ENCODE peak calls at places on chromosomes 2 and 18, in seven cellular contexts. K, J, B, H, O, Q and W are unnamed samples.

GRCh38 chr2:86072271-86072858 is 33.3 kb downstream of the POLR1A start:
- DNase-seq in O (no peak), K (no peak), B (peak), Q (no peak), J (no peak), H (no peak), W (no peak)

GRCh38 chr2:44075536-44075935 is 79.7 kb upstream of the LRPPRC start:
- DNase-seq in H (no peak), O (peak), K (no peak), B (peak), J (peak), Q (no peak), W (no peak)

GRCh38 chr2:71379086-71379485 is 47.5 kb downstream of the ZNF638 start:
- DNase-seq in J (no peak), O (peak), K (no peak), B (peak), Q (no peak), H (peak), W (peak)

GRCh38 chr2:142533083-142533482 is 344.4 kb upstream of the KYNU start:
- DNase-seq in Q (no peak), B (peak), K (no peak), J (no peak), O (no peak), H (no peak), W (no peak)

GRCh38 chr2:130251865-130252620 is 53.8 kb upstream of the TUBA3E start:
- DNase-seq in K (no peak), B (no peak), J (no peak), H (no peak), Q (no peak), O (no peak), W (no peak)

GRCh38 chr2:95348609-95349567 is 51.7 kb downstream of the KCNIP3 start:
- DNase-seq in Q (no peak), K (no peak), J (no peak), O (no peak), H (no peak), B (peak), W (no peak)

GRCh38 chr2:41400057-41400665 is 647.7 kb upstream of the PKDCC start:
- DNase-seq in O (no peak), Q (peak), K (no peak), H (no peak), J (no peak), B (peak), W (peak)

GRCh38 chr2:84424152-84424551 is 34.9 kb downstream of the SUCLG1 start:
- DNase-seq in H (no peak), O (no peak), Q (peak), B (peak), K (no peak), J (no peak), W (no peak)

GRCh38 chr2:142495141-142495540 is 364.3 kb upstream of the LRP1B start:
- DNase-seq in B (no peak), K (no peak), H (no peak), Q (no peak), J (no peak), O (no peak), W (no peak)

GRCh38 chr2:157182834-157183396 is 74.6 kb upstream of the GALNT5 start:
- DNase-seq in H (peak), O (peak), Q (no peak), B (peak), J (no peak), K (no peak), W (peak)

GRCh38 chr2:174573621-174574081 is 24.0 kb downstream of the WIPF1 start:
- DNase-seq in J (no peak), H (no peak), Q (no peak), B (no peak), K (no peak), O (no peak), W (peak)

GRCh38 chr18:6775237-6775636 is 45.7 kb downstream of the ARHGAP28 start:
- DNase-seq in B (no peak), H (no peak), J (no peak), K (no peak), Q (no peak), O (no peak), W (no peak)

GRCh38 chr2:66587216-66587615 is 152.3 kb downstream of the MEIS1 start:
- DNase-seq in J (no peak), B (no peak), O (no peak), K (no peak), H (no peak), Q (peak), W (no peak)

GRCh38 chr2:216109962-216110614 is 940 bp downstream of the XRCC5 start:
- DNase-seq in B (peak), K (no peak), J (no peak), O (peak), Q (peak), H (no peak), W (no peak)

GRCh38 chr2:144650886-144651285 is 131.0 kb upstream of the ZEB2 start:
- DNase-seq in B (no peak), Q (peak), O (peak), H (no peak), J (no peak), K (no peak), W (no peak)

GRCh38 chr2:1802046-1802445 is 57.7 kb upstream of the PXDN start:
- DNase-seq in O (no peak), J (no peak), Q (no peak), K (no peak), B (no peak), H (no peak), W (no peak)

GRCh38 chr2:48420512-48421197 is 109.3 kb upstream of the STON1 start:
- DNase-seq in J (peak), O (peak), K (peak), Q (peak), H (peak), B (peak), W (peak)

GRCh38 chr18:58545338-58546096 is 83.4 kb downstream of the ALPK2 start:
- DNase-seq in Q (no peak), H (no peak), O (no peak), K (no peak), J (no peak), B (no peak), W (no peak)

GRCh38 chr2:18410543-18410942 is 149.9 kb downstream of the RDH14 start:
- DNase-seq in J (no peak), O (no peak), Q (no peak), H (no peak), K (no peak), B (no peak), W (no peak)

GRCh38 chr2:145095641-145096435 is 575.9 kb upstream of the ZEB2 start:
- DNase-seq in J (no peak), K (no peak), O (no peak), Q (no peak), B (peak), H (no peak), W (no peak)

GRCh38 chr2:1306029-1306686 is 107.1 kb upstream of the TPO start:
- DNase-seq in H (no peak), B (no peak), O (no peak), K (no peak), Q (no peak), J (no peak), W (no peak)

GRCh38 chr2:16774980-16775963 is 109.6 kb upstream of the CYRIA start:
- DNase-seq in Q (peak), H (no peak), O (no peak), B (peak), K (no peak), J (no peak), W (no peak)

GRCh38 chr18:4444306-4444705 is 10.8 kb downstream of the DLGAP1 start:
- DNase-seq in B (no peak), Q (no peak), H (no peak), J (no peak), K (no peak), O (no peak), W (no peak)

GRCh38 chr2:64846175-64846574 is 143.0 kb upstream of the SLC1A4 start:
- DNase-seq in Q (no peak), O (no peak), J (peak), H (no peak), K (no peak), B (peak), W (no peak)

GRCh38 chr2:23330214-23330613 is 54.8 kb upstream of the KLHL29 start:
- DNase-seq in J (no peak), Q (peak), H (no peak), B (peak), K (no peak), O (no peak), W (peak)

GRCh38 chr2:233312874-233313273 is 5.3 kb downstream of the SAG start:
- DNase-seq in Q (no peak), B (no peak), H (no peak), J (no peak), K (no peak), O (no peak), W (no peak)

GRCh38 chr2:174485763-174486613 is 841 bp downstream of the GPR155 start:
- DNase-seq in O (no peak), H (no peak), K (no peak), B (peak), J (no peak), Q (peak), W (peak)

GRCh38 chr2:57696016-57696415 is 350.6 kb upstream of the VRK2 start:
- DNase-seq in H (peak), Q (no peak), K (no peak), J (no peak), O (no peak), B (no peak), W (no peak)

GRCh38 chr2:216298719-216299118 is 73.6 kb downstream of the MARCHF4 start:
- DNase-seq in Q (no peak), K (no peak), J (no peak), O (no peak), B (no peak), H (peak), W (no peak)

GRCh38 chr2:226772389-226773179 is 27.0 kb downstream of the IRS1 start:
- DNase-seq in O (no peak), B (no peak), H (no peak), J (no peak), K (no peak), Q (no peak), W (no peak)

GRCh38 chr2:176986579-176986978 is 226.0 kb upstream of the HNRNPA3 start:
- DNase-seq in J (no peak), Q (no peak), O (no peak), H (no peak), B (no peak), K (no peak), W (no peak)

GRCh38 chr2:68172990-68173715 is 15.5 kb downstream of the PNO1 start:
- DNase-seq in K (no peak), J (no peak), Q (no peak), B (no peak), H (peak), O (no peak), W (no peak)

GRCh38 chr2:28956415-28956826 is 24.7 kb upstream of the TOGARAM2 start:
- DNase-seq in K (no peak), B (peak), H (no peak), O (no peak), Q (peak), J (no peak), W (peak)

GRCh38 chr18:8468911-8469310 is 140.3 kb upstream of the RAB12 start:
- DNase-seq in B (peak), O (no peak), J (no peak), H (no peak), K (no peak), Q (no peak), W (no peak)

GRCh38 chr2:179263460-179264237 is 983 bp downstream of the SESTD1 start:
- DNase-seq in B (peak), H (no peak), K (no peak), O (no peak), J (peak), Q (peak), W (peak)

DNA sequence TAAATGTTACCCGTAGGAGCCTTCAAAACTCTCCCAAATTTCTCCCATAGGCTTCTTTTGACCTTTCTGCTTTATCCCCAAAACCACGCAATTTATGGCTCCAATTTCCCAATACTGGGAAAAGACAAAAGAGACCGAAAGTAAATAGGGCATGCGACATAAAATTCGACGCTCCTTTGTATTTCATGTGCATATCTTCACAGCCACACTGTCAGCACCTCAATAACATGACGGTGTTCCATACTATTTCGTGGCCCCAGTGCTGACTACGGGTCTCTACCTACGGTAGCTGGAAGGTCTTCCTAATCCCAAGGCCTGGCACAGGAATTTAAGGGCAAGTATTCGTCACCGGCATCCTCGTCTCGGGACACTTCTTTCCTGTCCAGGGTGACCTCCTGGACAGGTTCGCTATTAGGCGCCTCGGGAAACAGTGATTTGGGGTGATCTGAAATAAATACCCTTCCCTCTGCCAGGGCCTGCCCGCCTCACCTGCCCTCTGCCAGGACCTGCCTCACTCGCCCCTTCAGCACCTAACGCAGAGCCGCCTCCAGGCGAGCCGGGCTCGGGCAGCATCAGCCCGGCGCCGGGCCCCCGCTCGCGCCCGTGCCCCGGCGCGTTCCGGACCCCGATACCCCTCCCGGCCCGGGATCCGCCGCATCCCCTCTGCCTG is 742 bp downstream of the DTNB start:
- DNase-seq in H (no peak), B (peak), K (no peak), O (no peak), Q (peak), J (peak), W (peak)
- TF ChIP-seq CTCF in H (no peak), B (no peak), K (no peak), O (no peak), Q (no peak), J (no peak), W (no peak)

DNA sequence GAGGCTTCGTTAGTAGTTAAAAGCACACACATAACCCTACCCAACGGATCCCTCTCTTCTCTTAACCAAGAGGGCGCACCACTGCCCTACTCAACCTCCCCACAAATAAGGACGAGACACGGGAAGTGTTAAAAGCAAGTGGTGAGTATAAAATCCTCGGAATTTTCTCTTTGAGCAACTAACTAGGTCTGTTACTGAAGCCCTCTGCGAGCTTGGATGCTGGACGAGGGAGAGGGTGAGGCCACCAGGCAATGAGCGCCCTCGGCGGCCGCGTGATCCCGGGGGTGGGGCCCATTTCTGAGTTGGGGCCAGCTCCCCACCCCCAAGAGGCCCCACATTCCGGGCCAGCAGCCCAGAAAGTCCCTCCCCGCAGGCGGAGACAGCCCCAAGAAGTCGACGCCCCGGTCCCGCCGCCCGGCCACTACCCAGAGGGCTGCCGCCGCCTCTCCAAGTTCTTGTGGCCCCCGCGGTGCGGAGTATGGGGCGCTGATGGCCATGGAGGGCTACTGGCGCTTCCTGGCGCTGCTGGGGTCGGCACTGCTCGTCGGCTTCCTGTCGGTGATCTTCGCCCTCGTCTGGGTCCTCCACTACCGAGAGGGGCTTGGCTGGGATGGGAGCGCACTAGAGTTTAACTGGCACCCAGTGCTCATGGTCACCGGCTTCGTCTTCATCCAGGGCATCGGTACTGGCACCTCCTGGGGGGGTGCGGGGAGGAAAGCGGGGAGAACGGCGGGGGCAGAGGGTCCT is at the start of gene CYBRD1:
- DNase-seq in J (peak), O (peak), B (peak), H (peak), Q (peak), K (peak), W (peak)
- TF ChIP-seq CTCF in J (no peak), O (peak), B (no peak), H (peak), Q (peak), K (no peak), W (no peak)

GRCh38 chr2:58991357-58991756 is 750.2 kb upstream of the FANCL start:
- DNase-seq in Q (no peak), H (no peak), J (no peak), O (no peak), K (no peak), B (no peak), W (no peak)

GRCh38 chr2:58992062-58992736 is 751.1 kb upstream of the FANCL start:
- DNase-seq in Q (no peak), K (no peak), O (peak), H (no peak), J (no peak), B (no peak), W (no peak)
- TF ChIP-seq CTCF in Q (no peak), K (no peak), O (no peak), H (no peak), J (no peak), B (no peak), W (no peak)

DNA sequence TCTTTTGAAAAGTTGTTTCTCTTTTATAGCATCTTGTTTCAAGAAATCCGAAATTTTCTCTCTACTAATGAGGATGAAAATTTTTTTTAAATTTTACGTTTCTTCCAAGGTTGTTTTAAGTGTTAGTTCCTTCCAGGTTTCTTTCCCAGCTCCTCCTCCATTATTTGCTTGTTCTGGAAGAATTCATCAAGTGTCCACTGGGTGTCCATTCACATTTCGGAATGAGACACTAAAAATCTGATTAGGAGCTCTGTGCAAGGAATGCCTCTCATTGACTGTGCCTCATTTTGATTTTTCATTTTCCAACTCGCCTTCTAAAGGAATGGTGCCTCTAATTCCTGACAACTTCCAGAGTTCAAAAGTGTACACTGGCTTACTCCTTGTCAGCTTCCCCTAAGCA is 6.1 kb downstream of the SP100 start:
- DNase-seq in O (no peak), H (no peak), J (no peak), B (no peak), K (no peak), Q (no peak), W (no peak)
- TF ChIP-seq CTCF in O (no peak), H (peak), J (no peak), B (peak), K (no peak), Q (no peak), W (no peak)

DNA sequence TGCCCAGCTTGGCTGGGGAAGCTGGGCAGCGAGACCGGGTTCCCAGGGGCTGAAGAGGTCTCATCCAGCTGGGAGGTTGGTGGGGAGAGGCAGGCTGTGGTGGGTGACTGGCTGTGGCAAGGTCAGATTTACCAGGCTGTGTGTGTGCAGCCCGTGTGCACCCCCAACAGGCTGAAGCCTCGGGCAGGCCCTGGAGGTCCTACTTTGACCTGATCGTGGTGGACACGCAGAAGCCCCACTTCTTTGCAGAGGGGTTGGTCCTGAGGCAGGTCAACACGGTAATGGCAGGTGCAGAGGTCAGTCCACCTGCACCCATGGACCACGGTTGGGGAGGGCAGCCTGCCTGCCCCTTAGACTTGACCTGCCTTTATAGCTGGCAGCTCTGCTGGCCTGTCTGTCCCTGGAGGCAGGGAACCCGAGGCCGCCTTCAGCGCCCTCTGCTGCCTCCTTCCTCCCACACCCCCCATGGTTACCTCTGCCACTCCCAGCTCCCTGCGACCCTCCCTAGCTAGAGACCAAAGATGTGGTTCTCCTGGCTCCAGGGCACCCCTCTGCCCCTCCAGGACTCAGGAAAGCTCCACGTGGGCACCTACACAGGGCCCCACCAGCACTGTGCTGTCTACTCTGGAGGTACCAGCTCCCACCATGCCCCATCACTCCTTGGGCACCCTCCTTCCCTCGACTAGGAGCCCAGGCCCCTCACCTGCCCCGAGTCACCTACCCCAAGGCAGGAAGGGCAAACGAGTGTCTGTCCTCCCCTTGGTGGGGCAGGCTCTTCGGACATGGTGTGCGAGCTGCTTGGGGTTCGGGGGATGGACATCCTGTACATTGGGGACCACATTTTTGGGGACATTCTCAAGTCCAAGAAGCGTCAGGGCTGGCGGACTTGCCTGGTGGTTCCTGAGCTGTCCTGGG is 4.0 kb downstream of the NT5DC4 start:
- DNase-seq in O (no peak), B (no peak), Q (peak), H (no peak), K (no peak), J (no peak), W (peak)
- TF ChIP-seq CTCF in O (peak), B (no peak), Q (peak), H (peak), K (no peak), J (no peak), W (no peak)

DNA sequence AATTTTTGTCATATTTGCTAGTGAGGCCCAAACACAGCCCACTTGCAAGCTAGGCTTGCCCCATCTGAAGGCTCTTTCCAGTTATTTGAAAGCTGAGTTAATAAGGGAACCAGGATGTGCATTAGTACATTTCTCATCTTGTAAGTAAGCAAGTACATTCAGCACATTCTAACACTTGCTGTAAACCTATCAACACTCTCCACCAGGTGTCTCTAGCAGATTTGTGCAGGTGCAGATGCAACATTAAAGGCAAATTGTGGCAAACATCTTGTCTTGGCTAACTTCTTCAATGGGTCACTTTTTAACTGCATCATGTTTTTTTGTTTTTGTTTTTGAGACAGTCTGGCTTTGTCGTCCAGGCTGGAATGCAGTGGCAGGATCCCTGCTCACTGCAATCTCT is 25.3 kb upstream of the MFSD6 start:
- DNase-seq in B (peak), H (no peak), O (no peak), J (no peak), Q (peak), K (no peak), W (peak)
- TF ChIP-seq CTCF in B (peak), H (peak), O (peak), J (no peak), Q (peak), K (no peak), W (peak)

GRCh38 chr2:202033317-202034248 is at the start of gene FZD7:
- DNase-seq in B (peak), J (peak), O (peak), H (peak), K (peak), Q (peak), W (peak)
- TF ChIP-seq CTCF in B (peak), J (no peak), O (peak), H (peak), K (no peak), Q (no peak), W (no peak)